ENCODE peak calls at places on chromosome 17, in ten cellular contexts. One of them, this sample, is unnamed.

GRCh38 chr17:40461036-40461721 is 17.9 kb downstream of the IGFBP4 start:
- DNase-seq in sigmoid colon: peak; percentile 66
- DNase-seq in Peyer's patch: no peak
- DNase-seq in CD4-positive, CD25-positive, alpha-beta regulatory T cell: no peak
- DNase-seq in astrocyte of the cerebellum: no peak
- DNase-seq in astrocyte: no peak
- DNase-seq in epithelial cell of esophagus: no peak
- DNase-seq in stomach: no peak
- DNase-seq in endodermal cell: no peak
- DNase-seq in GM23338: no peak
- DNase-seq in this sample: no peak

GRCh38 chr17:48605991-48606891 is 1.5 kb upstream of the HOXB6 start:
- DNase-seq in sigmoid colon: no peak
- DNase-seq in Peyer's patch: no peak
- DNase-seq in CD4-positive, CD25-positive, alpha-beta regulatory T cell: no peak
- DNase-seq in astrocyte of the cerebellum: no peak
- DNase-seq in astrocyte: no peak
- DNase-seq in epithelial cell of esophagus: no peak
- DNase-seq in stomach: no peak
- DNase-seq in endodermal cell: peak; percentile 66
- DNase-seq in GM23338: no peak
- DNase-seq in this sample: no peak

GRCh38 chr17:67982686-67983085 is 13.6 kb downstream of the C17orf58 start:
- DNase-seq in sigmoid colon: no peak
- DNase-seq in Peyer's patch: no peak
- DNase-seq in CD4-positive, CD25-positive, alpha-beta regulatory T cell: no peak
- DNase-seq in astrocyte of the cerebellum: no peak
- DNase-seq in astrocyte: no peak
- DNase-seq in epithelial cell of esophagus: no peak
- DNase-seq in stomach: no peak
- DNase-seq in endodermal cell: no peak
- DNase-seq in GM23338: no peak
- DNase-seq in this sample: no peak

GRCh38 chr17:65876985-65877384 is 314.9 kb downstream of the CEP112 start:
- DNase-seq in sigmoid colon: no peak
- DNase-seq in Peyer's patch: no peak
- DNase-seq in CD4-positive, CD25-positive, alpha-beta regulatory T cell: no peak
- DNase-seq in astrocyte of the cerebellum: no peak
- DNase-seq in astrocyte: no peak
- DNase-seq in epithelial cell of esophagus: no peak
- DNase-seq in stomach: no peak
- DNase-seq in endodermal cell: no peak
- DNase-seq in GM23338: no peak
- DNase-seq in this sample: peak; percentile 44

GRCh38 chr17:59851431-59852375 is 41.0 kb downstream of the TUBD1 start:
- DNase-seq in sigmoid colon: peak; percentile 95
- DNase-seq in Peyer's patch: no peak
- DNase-seq in CD4-positive, CD25-positive, alpha-beta regulatory T cell: no peak
- DNase-seq in astrocyte of the cerebellum: peak; percentile 80
- DNase-seq in astrocyte: peak; percentile 90
- DNase-seq in epithelial cell of esophagus: no peak
- DNase-seq in stomach: peak; percentile 47
- DNase-seq in endodermal cell: no peak
- DNase-seq in GM23338: no peak
- DNase-seq in this sample: peak; percentile 63

GRCh38 chr17:33950061-33950460 is 305.0 kb upstream of the CCL2 start:
- DNase-seq in sigmoid colon: no peak
- DNase-seq in Peyer's patch: no peak
- DNase-seq in CD4-positive, CD25-positive, alpha-beta regulatory T cell: no peak
- DNase-seq in astrocyte of the cerebellum: no peak
- DNase-seq in astrocyte: no peak
- DNase-seq in epithelial cell of esophagus: no peak
- DNase-seq in stomach: no peak
- DNase-seq in endodermal cell: no peak
- DNase-seq in GM23338: no peak
- DNase-seq in this sample: no peak

GRCh38 chr17:45246861-45247428 is 14.9 kb downstream of the SPATA32 start:
- DNase-seq in sigmoid colon: no peak
- DNase-seq in Peyer's patch: peak; percentile 58
- DNase-seq in CD4-positive, CD25-positive, alpha-beta regulatory T cell: no peak
- DNase-seq in astrocyte of the cerebellum: no peak
- DNase-seq in astrocyte: no peak
- DNase-seq in epithelial cell of esophagus: no peak
- DNase-seq in stomach: no peak
- DNase-seq in endodermal cell: peak; percentile 94
- DNase-seq in GM23338: peak; percentile 83
- DNase-seq in this sample: no peak

GRCh38 chr17:15663691-15664090 is 20.4 kb downstream of the TRIM16 start:
- DNase-seq in sigmoid colon: no peak
- DNase-seq in Peyer's patch: no peak
- DNase-seq in CD4-positive, CD25-positive, alpha-beta regulatory T cell: no peak
- DNase-seq in astrocyte of the cerebellum: no peak
- DNase-seq in astrocyte: no peak
- DNase-seq in epithelial cell of esophagus: no peak
- DNase-seq in stomach: no peak
- DNase-seq in endodermal cell: peak; percentile 33
- DNase-seq in GM23338: no peak
- DNase-seq in this sample: no peak

GRCh38 chr17:38509008-38509771 is 80.9 kb downstream of the ARHGAP23 start:
- DNase-seq in sigmoid colon: peak; percentile 90
- DNase-seq in Peyer's patch: peak; percentile 53
- DNase-seq in CD4-positive, CD25-positive, alpha-beta regulatory T cell: peak; percentile 63
- DNase-seq in astrocyte of the cerebellum: peak; percentile 75
- DNase-seq in astrocyte: peak; percentile 77
- DNase-seq in epithelial cell of esophagus: peak; percentile 96
- DNase-seq in stomach: peak; percentile 79
- DNase-seq in endodermal cell: peak; percentile 99
- DNase-seq in GM23338: peak; percentile 99
- DNase-seq in this sample: peak; percentile 81

GRCh38 chr17:2982854-2983636 is 80.4 kb downstream of the OR1D5 start:
- DNase-seq in sigmoid colon: peak; percentile 95
- DNase-seq in Peyer's patch: no peak
- DNase-seq in CD4-positive, CD25-positive, alpha-beta regulatory T cell: no peak
- DNase-seq in astrocyte of the cerebellum: peak; percentile 13
- DNase-seq in astrocyte: peak; percentile 61
- DNase-seq in epithelial cell of esophagus: no peak
- DNase-seq in stomach: no peak
- DNase-seq in endodermal cell: no peak
- DNase-seq in GM23338: no peak
- DNase-seq in this sample: peak; percentile 60

GRCh38 chr17:61248399-61248798 is 151.2 kb upstream of the TBX2 start:
- DNase-seq in sigmoid colon: no peak
- DNase-seq in Peyer's patch: no peak
- DNase-seq in CD4-positive, CD25-positive, alpha-beta regulatory T cell: no peak
- DNase-seq in astrocyte of the cerebellum: no peak
- DNase-seq in astrocyte: peak; percentile 31
- DNase-seq in epithelial cell of esophagus: no peak
- DNase-seq in stomach: peak; percentile 41
- DNase-seq in endodermal cell: no peak
- DNase-seq in GM23338: no peak
- DNase-seq in this sample: peak; percentile 37

GRCh38 chr17:1222321-1222720 is 42.5 kb upstream of the ABR start:
- DNase-seq in sigmoid colon: no peak
- DNase-seq in Peyer's patch: no peak
- DNase-seq in CD4-positive, CD25-positive, alpha-beta regulatory T cell: no peak
- DNase-seq in astrocyte of the cerebellum: no peak
- DNase-seq in astrocyte: peak; percentile 41
- DNase-seq in epithelial cell of esophagus: peak; percentile 81
- DNase-seq in stomach: no peak
- DNase-seq in endodermal cell: no peak
- DNase-seq in GM23338: no peak
- DNase-seq in this sample: no peak

GRCh38 chr17:70029019-70029767 is 45.8 kb upstream of the KCNJ16 start:
- DNase-seq in sigmoid colon: no peak
- DNase-seq in Peyer's patch: no peak
- DNase-seq in CD4-positive, CD25-positive, alpha-beta regulatory T cell: no peak
- DNase-seq in astrocyte of the cerebellum: no peak
- DNase-seq in astrocyte: no peak
- DNase-seq in epithelial cell of esophagus: no peak
- DNase-seq in stomach: no peak
- DNase-seq in endodermal cell: no peak
- DNase-seq in GM23338: no peak
- DNase-seq in this sample: peak; percentile 19

DNA sequence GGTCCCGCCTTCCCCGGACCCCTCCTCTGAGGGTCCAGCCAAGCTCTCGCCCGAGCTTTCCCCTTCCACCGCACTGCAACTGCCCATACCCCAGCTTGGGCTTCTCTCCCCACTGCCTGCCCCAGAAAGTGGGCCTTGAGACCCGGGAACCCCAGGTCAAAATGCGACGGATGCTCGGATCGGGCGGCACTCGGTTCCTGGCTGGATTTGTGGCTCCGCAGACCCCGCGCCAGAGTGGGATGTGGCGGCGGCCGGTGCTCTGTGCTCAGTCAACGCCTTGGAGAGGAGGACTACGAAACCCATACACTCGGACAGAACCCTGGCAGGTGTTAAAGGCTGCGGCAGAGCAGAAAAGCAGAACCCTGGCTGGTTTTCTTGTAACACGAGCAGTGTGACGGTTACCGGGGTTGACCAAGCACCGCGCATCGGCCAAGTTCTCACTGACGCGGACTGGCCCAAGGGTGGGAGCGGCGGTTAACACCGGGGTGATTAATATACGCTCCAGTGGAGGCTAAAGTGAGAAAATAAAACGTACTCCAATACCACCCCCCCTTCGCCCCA is 885 bp upstream of the SLFN13 start:
- DNase-seq in sigmoid colon: peak; percentile 80
- DNase-seq in Peyer's patch: peak; percentile 53
- DNase-seq in CD4-positive, CD25-positive, alpha-beta regulatory T cell: no peak
- DNase-seq in astrocyte of the cerebellum: peak; percentile 24
- DNase-seq in astrocyte: peak; percentile 27
- DNase-seq in epithelial cell of esophagus: no peak
- DNase-seq in stomach: peak; percentile 30
- DNase-seq in endodermal cell: peak; percentile 61
- DNase-seq in GM23338: peak; percentile 54
- DNase-seq in this sample: peak; percentile 7
- H3K4me3 ChIP-seq in sigmoid colon: peak overlapping the region; percentile 62
- H3K4me3 ChIP-seq in Peyer's patch: peak overlapping the region; percentile 42
- H3K4me3 ChIP-seq in CD4-positive, CD25-positive, alpha-beta regulatory T cell: no peak overlapping the region
- H3K4me3 ChIP-seq in astrocyte of the cerebellum: peak overlapping the region; percentile 15
- H3K4me3 ChIP-seq in astrocyte: no peak overlapping the region
- H3K4me3 ChIP-seq in epithelial cell of esophagus: no peak overlapping the region
- H3K4me3 ChIP-seq in stomach: peak overlapping the region; percentile 54
- H3K4me3 ChIP-seq in endodermal cell: no peak overlapping the region
- H3K4me3 ChIP-seq in GM23338: peak overlapping the region; percentile 55
- H3K4me3 ChIP-seq in this sample: no peak overlapping the region

GRCh38 chr17:31320231-31320630 is 1.2 kb downstream of the EVI2A start:
- DNase-seq in sigmoid colon: no peak
- DNase-seq in Peyer's patch: no peak
- DNase-seq in CD4-positive, CD25-positive, alpha-beta regulatory T cell: no peak
- DNase-seq in astrocyte of the cerebellum: no peak
- DNase-seq in astrocyte: no peak
- DNase-seq in epithelial cell of esophagus: no peak
- DNase-seq in stomach: no peak
- DNase-seq in endodermal cell: no peak
- DNase-seq in GM23338: no peak
- DNase-seq in this sample: no peak
- H3K4me3 ChIP-seq in sigmoid colon: peak overlapping the region; percentile 18
- H3K4me3 ChIP-seq in Peyer's patch: peak overlapping the region; percentile 36
- H3K4me3 ChIP-seq in CD4-positive, CD25-positive, alpha-beta regulatory T cell: peak overlapping the region; percentile 99
- H3K4me3 ChIP-seq in astrocyte of the cerebellum: no peak overlapping the region
- H3K4me3 ChIP-seq in astrocyte: no peak overlapping the region
- H3K4me3 ChIP-seq in epithelial cell of esophagus: no peak overlapping the region
- H3K4me3 ChIP-seq in stomach: no peak overlapping the region
- H3K4me3 ChIP-seq in endodermal cell: no peak overlapping the region
- H3K4me3 ChIP-seq in GM23338: no peak overlapping the region
- H3K4me3 ChIP-seq in this sample: no peak overlapping the region

DNA sequence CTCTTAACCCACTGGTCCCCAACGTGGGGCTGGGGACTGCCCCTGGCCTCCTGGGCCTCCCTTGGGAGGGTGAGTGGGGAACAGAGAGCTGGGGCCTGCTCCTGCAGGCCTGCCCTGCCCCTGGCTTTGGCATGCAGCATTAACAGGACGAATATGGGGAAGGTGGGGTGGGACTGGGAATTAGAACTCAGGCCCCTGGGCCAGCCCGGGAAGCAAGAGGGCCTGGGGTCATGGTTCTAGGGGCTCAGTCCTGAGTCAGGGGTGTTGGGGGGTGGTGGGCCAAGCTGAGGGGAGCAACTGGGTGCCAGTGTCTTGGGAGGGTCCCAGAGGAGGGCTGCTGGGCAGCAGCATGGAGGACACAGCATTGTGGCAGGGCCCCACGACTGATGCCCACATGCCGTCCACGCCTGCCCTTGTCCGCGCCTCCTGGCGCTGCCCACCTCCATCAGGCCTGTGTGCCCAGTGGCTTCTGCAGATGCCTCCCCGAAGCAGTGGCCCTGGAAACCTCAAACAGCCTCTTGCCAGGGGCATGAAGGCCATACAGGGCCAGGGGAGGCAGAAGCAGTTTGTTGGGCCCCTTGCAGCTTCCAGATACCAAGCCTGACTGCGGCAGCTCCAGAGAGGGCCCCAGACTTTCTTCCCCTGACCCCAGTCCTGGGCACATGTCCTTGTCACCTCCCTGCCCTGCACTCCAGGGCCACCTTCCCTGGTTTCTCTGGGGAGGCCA is 4.8 kb downstream of the MAP2K3 start:
- DNase-seq in sigmoid colon: no peak
- DNase-seq in Peyer's patch: no peak
- DNase-seq in CD4-positive, CD25-positive, alpha-beta regulatory T cell: no peak
- DNase-seq in astrocyte of the cerebellum: no peak
- DNase-seq in astrocyte: no peak
- DNase-seq in epithelial cell of esophagus: no peak
- DNase-seq in stomach: no peak
- DNase-seq in endodermal cell: no peak
- DNase-seq in GM23338: no peak
- DNase-seq in this sample: peak; percentile 54
- H3K4me3 ChIP-seq in sigmoid colon: no peak overlapping the region
- H3K4me3 ChIP-seq in Peyer's patch: peak overlapping the region; percentile 68
- H3K4me3 ChIP-seq in CD4-positive, CD25-positive, alpha-beta regulatory T cell: peak overlapping the region; percentile 57
- H3K4me3 ChIP-seq in astrocyte of the cerebellum: no peak overlapping the region
- H3K4me3 ChIP-seq in astrocyte: no peak overlapping the region
- H3K4me3 ChIP-seq in epithelial cell of esophagus: no peak overlapping the region
- H3K4me3 ChIP-seq in stomach: no peak overlapping the region
- H3K4me3 ChIP-seq in endodermal cell: no peak overlapping the region
- H3K4me3 ChIP-seq in GM23338: no peak overlapping the region
- H3K4me3 ChIP-seq in this sample: no peak overlapping the region

DNA sequence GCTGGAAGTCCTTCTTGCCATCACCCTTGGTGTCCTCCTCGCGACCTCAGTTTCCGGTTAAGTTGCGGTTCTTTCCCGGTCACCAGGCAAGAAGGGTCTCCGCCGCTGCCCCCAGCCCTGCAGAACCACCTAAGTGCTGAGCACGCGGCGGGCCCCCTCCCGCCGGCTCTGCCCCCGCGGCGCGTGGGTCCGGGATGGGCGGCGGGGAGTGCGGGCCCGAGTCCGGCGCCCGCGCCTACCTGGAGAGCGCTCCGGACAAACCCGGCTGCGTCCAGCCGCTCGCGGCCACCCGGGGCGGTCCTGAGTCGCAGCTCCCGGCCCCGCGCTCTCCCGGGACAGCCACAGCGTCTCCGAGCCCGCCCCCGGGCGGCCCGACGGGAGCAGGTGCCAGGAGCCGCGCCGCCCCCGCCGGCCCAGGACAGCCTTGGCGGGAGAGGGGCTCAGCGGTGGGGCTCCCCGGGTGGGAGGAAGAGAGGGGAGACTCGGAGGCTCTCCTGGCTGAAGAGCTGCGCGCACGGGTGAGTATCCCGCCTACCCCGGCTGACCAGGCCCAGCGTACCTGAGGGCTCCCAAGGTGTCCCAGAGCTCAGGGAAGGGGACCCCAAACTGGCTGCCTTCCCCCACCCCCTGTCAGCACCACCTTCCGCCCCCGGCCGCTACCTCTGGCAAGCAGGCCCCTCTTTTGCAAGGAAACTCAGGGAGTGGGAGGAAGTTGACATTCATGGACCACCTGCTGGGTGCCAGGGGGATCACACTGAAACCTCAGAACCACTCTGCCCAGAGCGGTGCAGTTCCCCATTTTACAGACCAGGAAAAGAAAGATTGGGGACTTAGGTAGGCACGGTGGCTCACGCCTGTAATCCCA is 22.2 kb upstream of the C17orf113 start:
- DNase-seq in sigmoid colon: no peak
- DNase-seq in Peyer's patch: peak; percentile 20
- DNase-seq in CD4-positive, CD25-positive, alpha-beta regulatory T cell: no peak
- DNase-seq in astrocyte of the cerebellum: no peak
- DNase-seq in astrocyte: no peak
- DNase-seq in epithelial cell of esophagus: no peak
- DNase-seq in stomach: peak; percentile 48
- DNase-seq in endodermal cell: peak; percentile 84
- DNase-seq in GM23338: peak; percentile 67
- DNase-seq in this sample: no peak
- H3K4me3 ChIP-seq in sigmoid colon: peak overlapping the region; percentile 36
- H3K4me3 ChIP-seq in Peyer's patch: peak overlapping the region; percentile 43
- H3K4me3 ChIP-seq in CD4-positive, CD25-positive, alpha-beta regulatory T cell: no peak overlapping the region
- H3K4me3 ChIP-seq in astrocyte of the cerebellum: peak overlapping the region; percentile 10
- H3K4me3 ChIP-seq in astrocyte: peak overlapping the region; percentile 48
- H3K4me3 ChIP-seq in epithelial cell of esophagus: no peak overlapping the region
- H3K4me3 ChIP-seq in stomach: peak overlapping the region; percentile 33
- H3K4me3 ChIP-seq in endodermal cell: peak overlapping the region; percentile 75
- H3K4me3 ChIP-seq in GM23338: peak overlapping the region; percentile 78
- H3K4me3 ChIP-seq in this sample: no peak overlapping the region

This sample was measured in mucosa of descending colon.